ENCODE peak calls at places on chromosomes 4 and X, in four cellular contexts. L, S, T and K are unnamed samples.

GRCh38 chrX:68163446-68163845 is 269.8 kb downstream of the OPHN1 start:
- DNase-seq in T (no peak), L (no peak), S (no peak), K (no peak)

GRCh38 chrX:69503835-69504625 is at the start of gene NALF2:
- DNase-seq in L (peak; percentile 80), S (no peak), T (peak; percentile 40), K (peak; percentile 31)

GRCh38 chr4:140049924-140050681 is 103.9 kb downstream of the MAML3 start:
- DNase-seq in L (peak; percentile 22), S (no peak), T (no peak), K (no peak)

GRCh38 chr4:83866821-83867220 is 330.9 kb downstream of the GPAT3 start:
- DNase-seq in L (no peak), T (no peak), S (no peak), K (no peak)

GRCh38 chr4:10579700-10580099 is 104.9 kb downstream of the CLNK start:
- DNase-seq in T (no peak), L (no peak), S (no peak), K (no peak)

GRCh38 chr4:143358419-143358818 is 21.7 kb downstream of the GAB1 start:
- DNase-seq in L (no peak), T (no peak), S (no peak), K (no peak)

GRCh38 chr4:3477750-3478430 is 14.8 kb downstream of the DOK7 start:
- DNase-seq in S (no peak), L (no peak), T (no peak), K (peak; percentile 22)

GRCh38 chr4:9894604-9895361 is 113.3 kb downstream of the DRD5 start:
- DNase-seq in S (no peak), L (no peak), T (no peak), K (no peak)

GRCh38 chrX:51334276-51334675 is 1.7 kb downstream of the NUDT10 start:
- DNase-seq in L (no peak), S (no peak), T (no peak), K (no peak)

GRCh38 chr4:19329631-19330030 is 922.1 kb upstream of the SLIT2 start:
- DNase-seq in T (no peak), S (no peak), L (no peak), K (no peak)

GRCh38 chr4:24736066-24736465 is 59.3 kb upstream of the SOD3 start:
- DNase-seq in T (no peak), S (no peak), L (no peak), K (no peak)

GRCh38 chr4:138035781-138036258 is 206.3 kb downstream of the SLC7A11 start:
- DNase-seq in T (no peak), S (peak; percentile 13), L (peak; percentile 90), K (no peak)

GRCh38 chrX:30831082-30831481 is 58.0 kb downstream of the TAB3 start:
- DNase-seq in L (no peak), S (no peak), T (no peak), K (peak; percentile 30)

GRCh38 chr4:68361146-68361589 is 11.3 kb upstream of the YTHDC1 start:
- DNase-seq in S (peak; percentile 66), L (no peak), T (no peak), K (no peak)

GRCh38 chr4:109703664-109704351 is 563 bp upstream of the CASP6 start:
- DNase-seq in S (no peak), T (no peak), L (no peak), K (no peak)

GRCh38 chr4:113328514-113328913 is 279.1 kb downstream of the ANK2 start:
- DNase-seq in S (no peak), L (peak; percentile 26), T (no peak), K (no peak)

GRCh38 chrX:139691493-139691842 is 16.5 kb downstream of the MCF2 start:
- DNase-seq in S (no peak), L (no peak), T (no peak), K (no peak)

GRCh38 chrX:43508694-43509093 is 147.4 kb upstream of the MAOA start:
- DNase-seq in L (no peak), T (no peak), S (no peak), K (no peak)

GRCh38 chr4:73139991-73140390 is 70.5 kb upstream of the COX18 start:
- DNase-seq in S (no peak), T (no peak), L (no peak), K (no peak)

GRCh38 chrX:7334253-7334935 is 186.4 kb upstream of the PUDP start:
- DNase-seq in L (no peak), T (no peak), S (no peak), K (no peak)

GRCh38 chr4:73728091-73728741 is 12.2 kb upstream of the CXCL8 start:
- DNase-seq in S (no peak), T (no peak), L (no peak), K (no peak)

GRCh38 chrX:140821280-140821679 is 111.7 kb downstream of the LINC00632 start:
- DNase-seq in S (no peak), T (no peak), L (peak; percentile 78), K (no peak)

GRCh38 chr4:149845643-149846208 is 30.1 kb upstream of the IQCM start:
- DNase-seq in T (no peak), S (no peak), L (no peak), K (no peak)

GRCh38 chr4:8319061-8319460 is 49.5 kb downstream of the HTRA3 start:
- DNase-seq in L (no peak), S (no peak), T (peak; percentile 3), K (no peak)

GRCh38 chrX:131332331-131332730 is 43.2 kb upstream of the IGSF1 start:
- DNase-seq in L (no peak), S (no peak), T (no peak), K (no peak)

GRCh38 chr4:156575430-156576073 is 396.0 kb downstream of the PDGFC start:
- DNase-seq in T (no peak), L (no peak), S (no peak), K (no peak)

GRCh38 chr4:127997534-127998388 is 32.6 kb downstream of the ABHD18 start:
- DNase-seq in T (no peak), S (no peak), L (peak; percentile 66), K (no peak)

GRCh38 chr4:72701987-72702819 is 133.2 kb upstream of the ADAMTS3 start:
- DNase-seq in T (peak; percentile 10), S (no peak), L (peak; percentile 65), K (peak; percentile 12)

GRCh38 chr4:184165291-184165690 is 52.4 kb downstream of the ENPP6 start:
- DNase-seq in T (no peak), L (no peak), S (no peak), K (no peak)

GRCh38 chr4:136025540-136025939 is 1506.8 kb downstream of the PCDH18 start:
- DNase-seq in T (no peak), S (no peak), L (no peak), K (no peak)

GRCh38 chrX:122586831-122587230 is 597.2 kb upstream of the GRIA3 start:
- DNase-seq in S (no peak), L (no peak), T (no peak), K (no peak)

GRCh38 chr4:177419416-177419815 is 22.8 kb downstream of the AGA start:
- DNase-seq in S (no peak), T (no peak), L (no peak), K (no peak)

GRCh38 chrX:71664889-71665491 is 2.4 kb upstream of the LOC101059915 start:
- DNase-seq in L (no peak), T (no peak), S (no peak), K (no peak)

GRCh38 chrX:68681443-68681941 is 34.0 kb downstream of the STARD8 start:
- DNase-seq in L (no peak), S (no peak), T (peak; percentile 33), K (no peak)

GRCh38 chr4:114312349-114312748 is 286.3 kb upstream of the UGT8 start:
- DNase-seq in T (no peak), L (no peak), S (no peak), K (no peak)

GRCh38 chrX:9443327-9443726 is 21.5 kb upstream of the TBL1X start:
- DNase-seq in L (no peak), S (no peak), T (no peak), K (no peak)

GRCh38 chrX:41419082-41419481 is 28.1 kb upstream of the NYX start:
- DNase-seq in L (no peak), T (no peak), S (no peak), K (no peak)
- H3K4me1 ChIP-seq in L (no peaks in the 10 kb centered on the region), T (no peaks in the 10 kb centered on the region), S (no peaks in the 10 kb centered on the region), K (no peaks in the 10 kb centered on the region)

GRCh38 chrX:12951590-12951965 is 23.3 kb upstream of the TMSB4X start:
- DNase-seq in T (no peak), L (peak; percentile 52), S (no peak), K (no peak)

GRCh38 chrX:12950851-12951589 is 23.9 kb upstream of the TMSB4X start:
- DNase-seq in S (no peak), L (peak; percentile 84), T (no peak), K (peak; percentile 77)

GRCh38 chrX:12948495-12948894 is 26.4 kb upstream of the TMSB4X start:
- DNase-seq in S (no peak), T (no peak), L (no peak), K (no peak)

GRCh38 chrX:12949205-12949926 is 25.5 kb upstream of the TMSB4X start:
- DNase-seq in S (no peak), T (no peak), L (no peak), K (no peak)

DNA sequence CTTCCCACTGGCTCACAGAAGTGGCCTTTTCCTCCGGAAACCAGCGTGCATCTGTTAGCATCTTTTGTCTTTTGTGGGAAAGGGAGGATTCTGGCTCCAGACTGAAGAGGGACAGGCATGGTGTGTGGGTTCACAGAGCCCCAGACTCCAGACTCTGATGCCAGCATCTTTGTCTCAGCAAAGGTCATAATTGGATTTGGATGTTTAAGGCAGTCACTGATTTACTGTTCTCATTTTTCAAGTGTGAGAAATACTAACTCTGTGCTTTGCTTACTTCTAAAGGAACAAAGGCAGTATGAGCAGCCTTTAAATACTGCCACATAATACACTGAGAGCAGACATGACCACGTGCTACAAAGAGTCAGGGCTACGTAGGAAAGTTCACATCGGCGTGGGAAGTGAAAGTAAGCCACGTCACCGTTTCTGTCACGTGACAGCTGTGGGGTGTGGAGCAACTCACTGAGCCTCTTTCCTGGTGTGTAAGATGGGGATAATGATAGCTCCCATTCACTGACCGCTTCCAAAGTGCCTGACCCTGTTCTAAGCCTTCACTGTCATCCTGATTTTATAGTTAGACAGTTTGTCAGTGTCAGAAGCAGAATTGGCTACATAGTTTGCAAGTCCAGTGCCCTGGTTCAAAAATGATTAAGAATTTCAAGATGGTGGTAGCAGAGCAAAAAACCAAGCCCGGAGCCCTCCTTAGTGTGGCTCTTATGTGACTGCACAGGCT is 24.8 kb upstream of the TMSB4X start:
- DNase-seq in L (peak; percentile 84), T (peak; percentile 77), S (no peak), K (peak; percentile 91)
- H3K4me1 ChIP-seq in L (peaks cover 81% of the 10 kb centered on the region), T (peaks cover 13% of the 10 kb centered on the region), S (peaks cover 18% of the 10 kb centered on the region), K (peaks cover 80% of the 10 kb centered on the region)

GRCh38 chr4:158670975-158671664 is 567 bp downstream of the C4orf46 start:
- DNase-seq in T (peak; percentile 77), L (peak; percentile 53), S (no peak), K (peak; percentile 77)
- H3K4me1 ChIP-seq in T (peaks cover 21% of the 10 kb centered on the region), L (peaks cover 7% of the 10 kb centered on the region), S (peaks cover 10% of the 10 kb centered on the region), K (peaks cover 22% of the 10 kb centered on the region)

GRCh38 chr4:786861-787300 is 39.0 kb downstream of the CPLX1 start:
- DNase-seq in S (no peak), T (peak; percentile 60), L (no peak), K (no peak)

GRCh38 chr4:787561-787981 is 38.4 kb downstream of the CPLX1 start:
- DNase-seq in T (no peak), S (no peak), L (no peak), K (no peak)

GRCh38 chr4:788636-789297 is 37.2 kb downstream of the CPLX1 start:
- DNase-seq in T (no peak), S (no peak), L (no peak), K (no peak)

GRCh38 chr4:789571-790465 is 36.1 kb downstream of the CPLX1 start:
- DNase-seq in L (no peak), S (no peak), T (no peak), K (no peak)

GRCh38 chr4:788006-788635 is 37.8 kb downstream of the CPLX1 start:
- DNase-seq in L (no peak), T (no peak), S (no peak), K (no peak)
- H3K4me1 ChIP-seq in L (peaks cover 32% of the 10 kb centered on the region), T (peaks cover 6% of the 10 kb centered on the region), S (peaks cover 3% of the 10 kb centered on the region), K (peaks cover 35% of the 10 kb centered on the region)